ENCODE peak calls at places on chromosomes 16 and 17, in four cellular contexts. V is H1, I is Peyer's patch, U is sigmoid colon. B is an unnamed sample.

GRCh38 chr17:42200702-42201101 is 6.4 kb upstream of the GHDC start:
- DNase-seq in U (no peak), V (no peak), I (no peak), B (no peak)

GRCh38 chr16:80092686-80093085 is 448.1 kb upstream of the DYNLRB2 start:
- DNase-seq in U (no peak), V (no peak), I (no peak), B (no peak)

GRCh38 chr16:71359431-71359830 is 908 bp downstream of the CALB2 start:
- DNase-seq in I (no peak), V (no peak), U (no peak), B (no peak)

GRCh38 chr16:27579086-27579980 is 29.4 kb downstream of the KATNIP start:
- DNase-seq in U (peak; percentile 41), I (no peak), V (no peak), B (no peak)

GRCh38 chr17:1124896-1125774 is 54.6 kb downstream of the ABR start:
- DNase-seq in U (no peak), V (no peak), I (no peak), B (no peak)

GRCh38 chr16:22681551-22681880 is 132.4 kb upstream of the HS3ST2 start:
- DNase-seq in I (no peak), V (no peak), U (no peak), B (no peak)

GRCh38 chr16:13923703-13924298 is 3.8 kb downstream of the ERCC4 start:
- DNase-seq in U (no peak), V (no peak), I (no peak), B (no peak)

GRCh38 chr16:11136600-11136999 is 119.4 kb downstream of the SOCS1 start:
- DNase-seq in I (no peak), U (no peak), V (no peak), B (no peak)

GRCh38 chr16:81604960-81605383 is 160.4 kb downstream of the CMIP start:
- DNase-seq in V (no peak), I (no peak), U (no peak), B (no peak)

GRCh38 chr16:87850009-87851006 is 19.0 kb downstream of the SLC7A5 start:
- DNase-seq in V (no peak), I (peak; percentile 82), U (no peak), B (peak; percentile 63)

GRCh38 chr16:49592507-49593422 is 219.2 kb downstream of the C16orf78 start:
- DNase-seq in V (peak; percentile 49), U (no peak), I (peak; percentile 51), B (no peak)

GRCh38 chr16:14405611-14406537 is 224.2 kb downstream of the PARN start:
- DNase-seq in U (peak; percentile 67), I (peak; percentile 66), V (peak; percentile 66), B (peak; percentile 45)

GRCh38 chr17:4565209-4566141 is 5.1 kb upstream of the GGT6 start:
- DNase-seq in I (peak; percentile 88), V (no peak), U (peak; percentile 84), B (peak; percentile 75)

GRCh38 chr16:28884045-28884444 is 5.8 kb downstream of the ATP2A1 start:
- DNase-seq in V (no peak), U (no peak), I (no peak), B (no peak)

GRCh38 chr16:70635356-70636016 is 10.9 kb upstream of the IL34 start:
- DNase-seq in V (no peak), U (no peak), I (no peak), B (no peak)

GRCh38 chr16:10880609-10881452 is 3.8 kb downstream of the CIITA start:
- DNase-seq in U (peak; percentile 27), V (no peak), I (peak; percentile 38), B (no peak)

GRCh38 chr17:7845359-7846062 is 9.4 kb upstream of the TMEM88 start:
- DNase-seq in I (no peak), V (no peak), U (peak; percentile 69), B (no peak)

GRCh38 chr16:67329901-67330300 is 3.3 kb downstream of the LRRC36 start:
- DNase-seq in U (no peak), I (no peak), V (no peak), B (no peak)

GRCh38 chr16:67326115-67326471 is 448 bp downstream of the KCTD19 start:
- DNase-seq in I (no peak), V (no peak), U (no peak), B (no peak)

GRCh38 chr16:67327774-67328173 is 1.2 kb downstream of the LRRC36 start:
- DNase-seq in U (no peak), I (no peak), V (no peak), B (no peak)

GRCh38 chr16:67326472-67327309 is at the start of the genes KCTD19 and LRRC36:
- DNase-seq in U (peak; percentile 74), I (peak; percentile 79), V (peak; percentile 73), B (no peak)
- H3K4me1 ChIP-seq in U (peaks cover 11% of the 10 kb centered on the region), I (peaks cover 9% of the 10 kb centered on the region), V (no peaks in the 10 kb centered on the region), B (no peaks in the 10 kb centered on the region)

DNA sequence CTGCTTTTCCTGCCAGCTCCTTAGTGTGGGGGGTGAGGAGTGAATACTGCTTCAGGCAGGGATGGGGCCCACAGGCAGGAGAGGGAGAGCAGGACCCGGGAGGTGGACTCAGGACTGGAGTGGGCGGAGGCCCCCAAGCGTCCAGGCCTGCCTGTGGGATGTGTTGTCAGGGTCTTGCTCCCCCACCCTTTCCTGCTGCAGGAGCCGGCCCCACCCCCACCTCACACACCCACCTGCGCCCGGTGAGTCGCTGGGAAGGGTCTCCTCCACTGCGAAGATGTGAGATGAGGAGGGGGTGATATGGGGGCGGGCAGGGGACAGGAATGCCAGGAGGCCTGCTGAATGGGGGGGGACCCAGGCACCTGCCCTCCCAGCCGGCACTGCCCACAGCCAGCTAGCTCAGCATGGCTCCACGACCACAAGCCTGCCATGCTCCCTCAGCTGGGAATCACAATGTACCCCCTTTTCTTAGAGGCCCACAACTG is 1.1 kb downstream of the FAM171A2 start:
- DNase-seq in V (no peak), U (no peak), I (no peak), B (no peak)
- H3K4me3 ChIP-seq in V (peak overlapping the region; percentile 100), U (peak overlapping the region; percentile 54), I (no peak overlapping the region), B (peak overlapping the region; percentile 62)

GRCh38 chr16:74225278-74225677 is 71.3 kb upstream of the PSMD7 start:
- DNase-seq in V (no peak), I (no peak), U (no peak), B (no peak)
- TF ChIP-seq POLR2A in V (no peak), I (no peak), U (no peak), B (no peak)

DNA sequence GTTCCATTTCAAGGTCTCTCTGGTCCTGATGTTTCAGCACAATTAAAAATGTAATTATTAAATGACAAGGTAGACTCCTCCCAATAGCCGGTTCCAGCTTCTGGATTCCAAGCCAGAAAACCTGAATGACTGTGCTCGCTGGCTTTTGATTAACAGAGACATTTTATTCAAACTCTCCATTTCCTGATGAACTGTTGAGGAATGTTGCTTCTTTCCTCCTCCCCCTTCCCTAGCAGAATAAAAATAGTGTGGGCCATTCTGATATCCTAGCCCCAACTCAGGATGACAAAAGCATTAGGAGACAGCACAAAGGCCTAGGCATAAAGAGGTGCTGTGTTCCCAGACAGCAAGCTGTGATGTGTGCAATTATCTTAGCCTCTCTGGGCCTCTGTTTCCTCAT is 127.1 kb upstream of the RCVRN start:
- DNase-seq in I (no peak), V (no peak), U (no peak), B (no peak)
- H3K4me1 ChIP-seq in I (no peaks in the 10 kb centered on the region), V (no peaks in the 10 kb centered on the region), U (no peaks in the 10 kb centered on the region), B (peaks cover 6% of the 10 kb centered on the region)

DNA sequence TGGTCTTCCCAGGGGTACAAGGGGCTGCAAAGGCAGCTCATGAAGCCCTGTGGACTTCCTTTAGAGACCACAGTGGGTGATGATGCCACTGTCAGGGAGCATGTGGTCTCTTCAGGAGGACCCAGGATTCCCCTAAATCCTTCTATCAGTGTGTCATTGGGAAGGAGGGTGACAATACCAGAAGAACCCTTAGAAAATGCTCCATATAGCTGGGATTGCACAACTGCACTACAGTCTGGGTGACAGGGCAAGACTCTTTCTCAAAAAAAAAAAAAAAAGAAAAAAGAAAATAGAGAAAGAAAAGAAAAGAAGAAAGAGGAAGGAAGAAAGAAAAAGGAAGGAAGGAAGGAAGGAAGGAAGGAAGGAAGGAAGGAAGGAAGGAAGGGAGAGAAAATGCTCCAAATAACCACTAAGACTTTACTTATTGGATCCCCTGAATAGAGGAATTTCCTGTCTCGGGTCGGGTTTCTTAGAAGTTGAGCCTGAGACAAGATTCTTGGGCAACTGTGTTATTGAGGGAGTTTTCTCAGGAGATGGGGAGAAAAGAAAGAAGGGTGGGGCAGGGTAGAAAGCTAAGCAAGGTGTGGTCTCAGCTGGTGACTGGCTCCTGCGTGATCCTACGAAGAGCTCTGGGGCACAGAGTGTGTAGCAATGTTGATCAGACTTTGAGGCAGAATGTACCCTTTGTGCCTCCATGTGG is 83.1 kb upstream of the DNAH9 start:
- DNase-seq in I (no peak), V (no peak), U (no peak), B (no peak)
- H3K4me3 ChIP-seq in I (no peak overlapping the region), V (no peak overlapping the region), U (no peak overlapping the region), B (no peak overlapping the region)

DNA sequence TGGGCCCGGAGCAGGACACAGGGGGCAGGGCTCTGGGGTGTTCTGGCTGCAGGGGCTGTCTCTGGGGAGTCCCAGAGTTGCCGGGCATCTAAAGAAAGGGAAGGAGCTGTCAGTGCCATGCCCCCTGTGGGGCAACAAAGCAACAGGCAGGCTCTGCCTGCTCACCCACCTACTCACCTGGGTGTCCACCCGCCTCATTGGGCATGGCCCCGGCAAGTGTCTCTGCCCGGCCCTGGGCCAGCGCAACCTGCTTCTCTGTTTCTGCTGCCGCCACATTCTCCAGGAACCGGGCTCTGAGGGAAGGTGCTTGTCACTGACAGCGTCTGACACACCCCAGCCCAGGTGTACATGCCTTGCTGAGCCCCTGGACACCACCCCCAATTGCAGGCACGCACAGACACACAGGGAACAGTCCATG is 7.3 kb downstream of the TMEM208 start:
- DNase-seq in I (no peak), U (no peak), V (no peak), B (no peak)
- TF ChIP-seq POLR2A in I (no peak), U (no peak), V (no peak), B (no peak)

GRCh38 chr16:53081032-53081424 is 26.2 kb downstream of the CHD9 start:
- DNase-seq in V (no peak), U (no peak), I (no peak), B (no peak)
- H3K4me1 ChIP-seq in V (peaks cover 9% of the 10 kb centered on the region), U (peaks cover 57% of the 10 kb centered on the region), I (no peaks in the 10 kb centered on the region), B (peaks cover 47% of the 10 kb centered on the region)

GRCh38 chr16:86570542-86571196 is 4.0 kb downstream of the FOXC2 start:
- DNase-seq in V (no peak), U (no peak), I (no peak), B (no peak)
- H3K4me3 ChIP-seq in V (peak overlapping the region; percentile 1), U (no peak overlapping the region), I (no peak overlapping the region), B (no peak overlapping the region)